ENCODE peak calls at places on chromosomes 4 and X, in nine cellular contexts. A is pons, R is HFF-Myc, L is stomach, D is NCI-H1105 treated with DMSO at 0.1 percent for 48 hours, S is SW480, U is GM23338, Z is NCI-H1436, V is GM10248. F is an unnamed sample.

GRCh38 chr4:86487738-86488137 is 106.4 kb upstream of the PTPN13 start:
- DNase-seq in A (no peak), R (no peak), L (no peak), D (no peak), S (no peak), U (no peak), Z (no peak), V (no peak), F (peak)

GRCh38 chr4:38717604-38718003 is 53.6 kb downstream of the KLF3 start:
- DNase-seq in A (no peak), R (no peak), L (no peak), D (no peak), S (no peak), U (no peak), Z (no peak), V (no peak), F (no peak)

GRCh38 chr4:169009281-169010124 is 552 bp downstream of the CBR4 start:
- DNase-seq in A (peak), R (no peak), L (peak), D (peak), S (peak), U (peak), Z (peak), V (peak), F (peak)

GRCh38 chr4:127586922-127587571 is 45.7 kb upstream of the INTU start:
- DNase-seq in A (no peak), R (peak), L (no peak), D (peak), S (peak), U (peak), Z (no peak), V (peak), F (peak)

GRCh38 chrX:129686422-129686948 is 31.7 kb upstream of the APLN start:
- DNase-seq in A (peak), R (no peak), L (no peak), D (no peak), S (no peak), U (no peak), Z (no peak), V (no peak), F (no peak)

GRCh38 chr4:158824425-158825274 is 55.8 kb downstream of the FNIP2 start:
- DNase-seq in A (no peak), R (no peak), L (peak), D (no peak), S (no peak), U (no peak), Z (no peak), V (no peak), F (no peak)

GRCh38 chr4:139465922-139466321 is 12.0 kb downstream of the RAB33B start:
- DNase-seq in A (no peak), R (no peak), L (no peak), D (no peak), S (no peak), U (no peak), Z (no peak), V (no peak), F (no peak)

GRCh38 chr4:85127653-85128052 is 161.2 kb upstream of the WDFY3 start:
- DNase-seq in A (no peak), R (no peak), L (no peak), D (no peak), S (peak), U (peak), Z (no peak), V (peak), F (peak)

GRCh38 chrX:123739474-123739873 is 6.6 kb upstream of the THOC2 start:
- DNase-seq in A (no peak), R (no peak), L (no peak), D (no peak), S (no peak), U (no peak), Z (no peak), V (no peak), F (no peak)

GRCh38 chr4:113733685-113734084 is 27.9 kb downstream of the CAMK2D start:
- DNase-seq in A (no peak), R (no peak), L (no peak), D (no peak), S (no peak), U (no peak), Z (no peak), V (no peak), F (no peak)

GRCh38 chrX:130682990-130683389 is 220.0 kb downstream of the ENOX2 start:
- DNase-seq in A (no peak), R (no peak), L (no peak), D (no peak), S (no peak), U (peak), Z (no peak), V (no peak), F (peak)